ENCODE peak calls at places on chromosomes 3 and 15, in nine cellular contexts. One of them, this sample, is unnamed.
A peak's percentile ranks its signal among the peaks of the same experiment; 100 is the strongest.

GRCh38 chr15:77001351-77001750 is 6.4 kb downstream of the PSTPIP1 start:
- DNase-seq in body of pancreas: no peak
- DNase-seq in testis: no peak
- DNase-seq in transverse colon: no peak
- DNase-seq in fibroblast of lung: no peak
- DNase-seq in HFF-Myc: no peak
- DNase-seq in adrenal gland: no peak
- DNase-seq in cardiac muscle cell: no peak
- DNase-seq in fibroblast of mammary gland: no peak
- DNase-seq in this sample: no peak

GRCh38 chr15:43329222-43329959 is 982 bp downstream of the LCMT2 start:
- DNase-seq in body of pancreas: no peak
- DNase-seq in testis: peak; percentile 17
- DNase-seq in transverse colon: peak; percentile 29
- DNase-seq in fibroblast of lung: peak; percentile 52
- DNase-seq in HFF-Myc: no peak
- DNase-seq in adrenal gland: no peak
- DNase-seq in cardiac muscle cell: no peak
- DNase-seq in fibroblast of mammary gland: peak; percentile 36
- DNase-seq in this sample: no peak

GRCh38 chr15:71055461-71055860 is 59.8 kb upstream of the THSD4 start:
- DNase-seq in body of pancreas: no peak
- DNase-seq in testis: no peak
- DNase-seq in transverse colon: no peak
- DNase-seq in fibroblast of lung: peak; percentile 61
- DNase-seq in HFF-Myc: no peak
- DNase-seq in adrenal gland: no peak
- DNase-seq in cardiac muscle cell: no peak
- DNase-seq in fibroblast of mammary gland: peak; percentile 67
- DNase-seq in this sample: no peak

GRCh38 chr3:159829056-159829995 is 159.3 kb upstream of the IL12A start:
- DNase-seq in body of pancreas: peak; percentile 79
- DNase-seq in testis: no peak
- DNase-seq in transverse colon: peak; percentile 86
- DNase-seq in fibroblast of lung: peak; percentile 94
- DNase-seq in HFF-Myc: peak; percentile 98
- DNase-seq in adrenal gland: peak; percentile 46
- DNase-seq in cardiac muscle cell: no peak
- DNase-seq in fibroblast of mammary gland: peak; percentile 90
- DNase-seq in this sample: no peak

GRCh38 chr3:155271343-155271613 is 22.2 kb downstream of the STRIT1 start:
- DNase-seq in body of pancreas: no peak
- DNase-seq in testis: no peak
- DNase-seq in transverse colon: no peak
- DNase-seq in fibroblast of lung: no peak
- DNase-seq in HFF-Myc: no peak
- DNase-seq in adrenal gland: no peak
- DNase-seq in cardiac muscle cell: no peak
- DNase-seq in fibroblast of mammary gland: no peak
- DNase-seq in this sample: no peak

GRCh38 chr3:71301001-71301400 is 282.5 kb downstream of the FOXP1 start:
- DNase-seq in body of pancreas: no peak
- DNase-seq in testis: no peak
- DNase-seq in transverse colon: no peak
- DNase-seq in fibroblast of lung: no peak
- DNase-seq in HFF-Myc: no peak
- DNase-seq in adrenal gland: no peak
- DNase-seq in cardiac muscle cell: no peak
- DNase-seq in fibroblast of mammary gland: no peak
- DNase-seq in this sample: no peak

GRCh38 chr3:144660097-144660496 is 688.5 kb downstream of the DIPK2A start:
- DNase-seq in body of pancreas: no peak
- DNase-seq in testis: no peak
- DNase-seq in transverse colon: no peak
- DNase-seq in fibroblast of lung: no peak
- DNase-seq in HFF-Myc: no peak
- DNase-seq in adrenal gland: no peak
- DNase-seq in cardiac muscle cell: no peak
- DNase-seq in fibroblast of mammary gland: no peak
- DNase-seq in this sample: no peak

GRCh38 chr15:31295660-31296059 is 31.0 kb upstream of the KLF13 start:
- DNase-seq in body of pancreas: no peak
- DNase-seq in testis: peak; percentile 12
- DNase-seq in transverse colon: no peak
- DNase-seq in fibroblast of lung: no peak
- DNase-seq in HFF-Myc: no peak
- DNase-seq in adrenal gland: no peak
- DNase-seq in cardiac muscle cell: no peak
- DNase-seq in fibroblast of mammary gland: no peak
- DNase-seq in this sample: no peak

DNA sequence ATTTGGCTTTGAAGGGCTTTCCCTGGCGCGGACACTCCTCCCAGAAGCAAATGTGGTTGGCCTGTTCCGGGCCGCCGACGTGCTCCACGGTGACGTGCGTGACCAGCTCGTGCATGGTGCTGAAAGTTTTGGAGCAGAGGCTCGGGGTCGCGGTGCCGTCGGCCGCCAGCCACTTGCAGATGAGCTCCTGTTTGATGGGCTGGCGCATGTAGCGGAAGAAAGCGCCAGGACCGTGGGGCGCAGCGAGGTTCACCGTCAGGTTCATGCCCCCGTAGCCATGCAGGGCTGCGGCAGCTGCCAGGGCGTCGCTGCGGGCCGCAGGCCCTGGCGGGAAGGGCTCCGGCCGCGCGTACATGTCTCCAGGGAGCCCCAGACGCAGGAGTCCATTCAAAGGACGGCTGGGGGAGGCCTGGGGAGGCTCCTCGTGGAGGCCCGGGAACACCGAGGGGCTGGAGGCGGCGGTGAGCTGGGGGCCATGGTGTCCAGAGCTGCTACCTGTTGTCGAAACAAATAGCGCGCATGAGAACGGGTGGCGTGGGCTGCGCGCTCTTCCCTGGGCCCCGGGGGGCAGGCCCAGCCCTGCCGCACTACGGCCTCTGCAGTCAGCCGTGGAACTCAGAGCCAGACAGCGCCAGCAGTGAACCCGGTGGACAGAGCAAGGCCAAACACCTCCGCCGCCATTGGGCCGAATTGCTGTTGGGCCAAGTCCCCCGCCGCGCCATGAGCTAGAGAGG is 10.2 kb downstream of the ZIC4 start:
- DNase-seq in body of pancreas: no peak
- DNase-seq in testis: no peak
- DNase-seq in transverse colon: no peak
- DNase-seq in fibroblast of lung: no peak
- DNase-seq in HFF-Myc: no peak
- DNase-seq in adrenal gland: no peak
- DNase-seq in cardiac muscle cell: no peak
- DNase-seq in fibroblast of mammary gland: no peak
- DNase-seq in this sample: no peak
- H3K4me3 ChIP-seq in body of pancreas: no peak overlapping the region
- H3K4me3 ChIP-seq in testis: no peak overlapping the region
- H3K4me3 ChIP-seq in transverse colon: no peak overlapping the region
- H3K4me3 ChIP-seq in fibroblast of lung: no peak overlapping the region
- H3K4me3 ChIP-seq in HFF-Myc: no peak overlapping the region
- H3K4me3 ChIP-seq in adrenal gland: no peak overlapping the region
- H3K4me3 ChIP-seq in cardiac muscle cell: no peak overlapping the region
- H3K4me3 ChIP-seq in fibroblast of mammary gland: no peak overlapping the region
- H3K4me3 ChIP-seq in this sample: no peak overlapping the region

GRCh38 chr15:29054171-29055045 is 168.6 kb downstream of the APBA2 start:
- DNase-seq in body of pancreas: no peak
- DNase-seq in testis: no peak
- DNase-seq in transverse colon: no peak
- DNase-seq in fibroblast of lung: no peak
- DNase-seq in HFF-Myc: no peak
- DNase-seq in adrenal gland: no peak
- DNase-seq in cardiac muscle cell: no peak
- DNase-seq in fibroblast of mammary gland: no peak
- DNase-seq in this sample: no peak

GRCh38 chr15:29058903-29059539 is 173.2 kb downstream of the APBA2 start:
- DNase-seq in body of pancreas: no peak
- DNase-seq in testis: no peak
- DNase-seq in transverse colon: no peak
- DNase-seq in fibroblast of lung: no peak
- DNase-seq in HFF-Myc: no peak
- DNase-seq in adrenal gland: no peak
- DNase-seq in cardiac muscle cell: no peak
- DNase-seq in fibroblast of mammary gland: no peak
- DNase-seq in this sample: no peak

GRCh38 chr15:29055876-29056275 is 170.1 kb downstream of the APBA2 start:
- DNase-seq in body of pancreas: no peak
- DNase-seq in testis: no peak
- DNase-seq in transverse colon: no peak
- DNase-seq in fibroblast of lung: no peak
- DNase-seq in HFF-Myc: no peak
- DNase-seq in adrenal gland: no peak
- DNase-seq in cardiac muscle cell: no peak
- DNase-seq in fibroblast of mammary gland: no peak
- DNase-seq in this sample: no peak

GRCh38 chr15:29057856-29058255 is 172.1 kb downstream of the APBA2 start:
- DNase-seq in body of pancreas: no peak
- DNase-seq in testis: no peak
- DNase-seq in transverse colon: no peak
- DNase-seq in fibroblast of lung: no peak
- DNase-seq in HFF-Myc: no peak
- DNase-seq in adrenal gland: no peak
- DNase-seq in cardiac muscle cell: no peak
- DNase-seq in fibroblast of mammary gland: no peak
- DNase-seq in this sample: no peak

DNA sequence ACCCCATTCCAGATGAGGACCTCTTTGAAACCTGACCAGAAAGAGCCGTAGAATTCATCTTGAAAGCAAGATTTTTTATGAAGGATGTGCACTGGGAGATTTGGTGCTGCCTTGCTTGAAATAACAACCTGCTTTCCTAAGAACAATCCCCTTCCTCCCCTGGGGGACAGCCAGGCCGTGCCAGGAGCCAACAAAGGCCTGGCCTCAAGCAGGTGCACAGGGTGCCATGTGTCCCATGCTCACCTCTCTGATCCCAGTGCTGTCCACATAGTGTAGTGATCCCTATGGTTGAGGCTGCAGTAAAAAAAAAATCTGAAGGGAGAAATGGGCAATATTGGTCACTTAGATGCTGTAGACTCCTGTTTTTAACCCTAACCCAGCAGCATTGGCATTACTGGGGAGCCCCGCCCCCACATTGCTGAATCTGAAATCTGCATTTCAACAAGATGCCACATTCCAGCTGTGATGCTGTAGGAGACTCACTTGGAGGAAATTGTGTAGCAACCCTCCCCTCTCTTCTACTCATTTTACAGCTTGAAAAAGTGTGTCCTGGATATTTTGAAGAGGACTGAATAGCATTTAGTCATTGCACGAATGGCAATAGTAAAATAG is 171.2 kb downstream of the APBA2 start:
- DNase-seq in body of pancreas: no peak
- DNase-seq in testis: no peak
- DNase-seq in transverse colon: no peak
- DNase-seq in fibroblast of lung: no peak
- DNase-seq in HFF-Myc: no peak
- DNase-seq in adrenal gland: no peak
- DNase-seq in cardiac muscle cell: no peak
- DNase-seq in fibroblast of mammary gland: no peak
- DNase-seq in this sample: no peak
- TF ChIP-seq CTCF in body of pancreas: no peak
- TF ChIP-seq CTCF in testis: no peak
- TF ChIP-seq CTCF in transverse colon: no peak
- TF ChIP-seq CTCF in fibroblast of lung: no peak
- TF ChIP-seq CTCF in HFF-Myc: no peak
- TF ChIP-seq CTCF in adrenal gland: no peak
- TF ChIP-seq CTCF in cardiac muscle cell: no peak
- TF ChIP-seq CTCF in fibroblast of mammary gland: no peak
- TF ChIP-seq CTCF in this sample: no peak

GRCh38 chr15:82539690-82540054 is 585 bp downstream of the RPS17 start:
- DNase-seq in body of pancreas: peak; percentile 20
- DNase-seq in testis: peak; percentile 28
- DNase-seq in transverse colon: peak; percentile 28
- DNase-seq in fibroblast of lung: no peak
- DNase-seq in HFF-Myc: no peak
- DNase-seq in adrenal gland: no peak
- DNase-seq in cardiac muscle cell: no peak
- DNase-seq in fibroblast of mammary gland: no peak
- DNase-seq in this sample: no peak

GRCh38 chr15:82540984-82541431 is 751 bp upstream of the RPS17 start:
- DNase-seq in body of pancreas: peak; percentile 24
- DNase-seq in testis: peak; percentile 31
- DNase-seq in transverse colon: peak; percentile 21
- DNase-seq in fibroblast of lung: peak; percentile 34
- DNase-seq in HFF-Myc: no peak
- DNase-seq in adrenal gland: no peak
- DNase-seq in cardiac muscle cell: peak; percentile 22
- DNase-seq in fibroblast of mammary gland: peak; percentile 40
- DNase-seq in this sample: peak; percentile 29

GRCh38 chr15:82543155-82543554 is 2.9 kb upstream of the RPS17 start:
- DNase-seq in body of pancreas: no peak
- DNase-seq in testis: no peak
- DNase-seq in transverse colon: no peak
- DNase-seq in fibroblast of lung: peak; percentile 87
- DNase-seq in HFF-Myc: peak; percentile 47
- DNase-seq in adrenal gland: no peak
- DNase-seq in cardiac muscle cell: no peak
- DNase-seq in fibroblast of mammary gland: peak; percentile 85
- DNase-seq in this sample: no peak

GRCh38 chr15:82538961-82539689 is 1.1 kb downstream of the RPS17 start:
- DNase-seq in body of pancreas: no peak
- DNase-seq in testis: no peak
- DNase-seq in transverse colon: no peak
- DNase-seq in fibroblast of lung: no peak
- DNase-seq in HFF-Myc: no peak
- DNase-seq in adrenal gland: no peak
- DNase-seq in cardiac muscle cell: no peak
- DNase-seq in fibroblast of mammary gland: peak; percentile 38
- DNase-seq in this sample: no peak

GRCh38 chr15:82540055-82540983 is at the start of gene RPS17:
- DNase-seq in body of pancreas: peak; percentile 96
- DNase-seq in testis: peak; percentile 97
- DNase-seq in transverse colon: peak; percentile 98
- DNase-seq in fibroblast of lung: peak; percentile 96
- DNase-seq in HFF-Myc: peak; percentile 77
- DNase-seq in adrenal gland: peak; percentile 97
- DNase-seq in cardiac muscle cell: peak; percentile 96
- DNase-seq in fibroblast of mammary gland: peak; percentile 94
- DNase-seq in this sample: peak; percentile 95
- H3K4me3 ChIP-seq in body of pancreas: peak within 1 kb of the TSS; percentile 95
- H3K4me3 ChIP-seq in testis: peak within 1 kb of the TSS; percentile 94
- H3K4me3 ChIP-seq in transverse colon: peak within 1 kb of the TSS; percentile 79
- H3K4me3 ChIP-seq in fibroblast of lung: peak within 1 kb of the TSS; percentile 76
- H3K4me3 ChIP-seq in HFF-Myc: peak within 1 kb of the TSS; percentile 97
- H3K4me3 ChIP-seq in adrenal gland: peak within 1 kb of the TSS; percentile 96
- H3K4me3 ChIP-seq in cardiac muscle cell: peak within 1 kb of the TSS; percentile 92
- H3K4me3 ChIP-seq in fibroblast of mammary gland: peak within 1 kb of the TSS; percentile 99
- H3K4me3 ChIP-seq in this sample: peak within 1 kb of the TSS; percentile 99

DNA sequence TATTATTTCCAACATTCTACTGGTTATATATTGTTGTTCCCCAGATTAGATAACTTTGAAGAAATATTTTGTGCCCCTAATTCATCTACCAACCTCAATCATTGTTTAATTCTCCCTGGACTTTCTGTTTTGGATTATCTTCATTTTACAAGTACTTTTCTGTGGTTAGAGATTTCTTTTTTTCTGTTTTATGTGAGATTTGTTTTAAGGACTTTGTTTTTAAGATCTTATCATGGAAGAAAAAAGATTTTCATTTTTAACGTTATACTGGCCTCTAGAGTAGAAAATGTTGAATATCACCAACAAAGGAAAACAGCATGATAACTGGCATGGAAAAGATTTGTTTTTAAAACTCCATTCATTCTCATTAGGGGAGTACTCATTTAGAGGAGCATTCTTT is 210.9 kb upstream of the KCNMB2 start:
- DNase-seq in body of pancreas: no peak
- DNase-seq in testis: no peak
- DNase-seq in transverse colon: no peak
- DNase-seq in fibroblast of lung: peak; percentile 75
- DNase-seq in HFF-Myc: no peak
- DNase-seq in adrenal gland: no peak
- DNase-seq in cardiac muscle cell: no peak
- DNase-seq in fibroblast of mammary gland: peak; percentile 65
- DNase-seq in this sample: no peak
- TF ChIP-seq CTCF in body of pancreas: peak; percentile 58
- TF ChIP-seq CTCF in testis: peak; percentile 37
- TF ChIP-seq CTCF in transverse colon: peak; percentile 50
- TF ChIP-seq CTCF in fibroblast of lung: peak; percentile 10
- TF ChIP-seq CTCF in HFF-Myc: peak; percentile 28
- TF ChIP-seq CTCF in adrenal gland: peak; percentile 59
- TF ChIP-seq CTCF in cardiac muscle cell: peak; percentile 50
- TF ChIP-seq CTCF in fibroblast of mammary gland: peak; percentile 47
- TF ChIP-seq CTCF in this sample: no peak

This sample was measured in WERI-Rb-1.